ENCODE peak calls at places on chromosomes 5 and 9, in five cellular contexts. G, I, Q, K and R are unnamed samples.

GRCh38 chr5:141681695-141682641 is at the start of gene ARAP3:
- DNase-seq in G (peak), K (peak), Q (peak), I (no peak), R (peak)

GRCh38 chr5:113634957-113635356 is 121.5 kb downstream of the YTHDC2 start:
- DNase-seq in Q (no peak), K (no peak), G (no peak), I (no peak), R (no peak)

GRCh38 chr5:54443264-54443663 is 12.2 kb upstream of the HSPB3 start:
- DNase-seq in I (no peak), Q (peak), G (peak), K (peak), R (peak)

GRCh38 chr9:64773491-64773931 is 511.5 kb downstream of the FOXD4L5 start:
- DNase-seq in G (no peak), K (no peak), I (no peak), Q (no peak), R (peak)

GRCh38 chr9:118829334-118829733 is 539.9 kb downstream of the BRINP1 start:
- DNase-seq in K (no peak), G (no peak), I (no peak), Q (no peak), R (peak)

GRCh38 chr9:3446313-3446712 is 79.5 kb downstream of the RFX3 start:
- DNase-seq in I (no peak), G (no peak), K (no peak), Q (no peak), R (no peak)

GRCh38 chr5:159965031-159965837 is 43.7 kb upstream of the TTC1 start:
- DNase-seq in I (no peak), K (peak), G (peak), Q (peak), R (peak)

GRCh38 chr5:169545762-169546161 is 37.8 kb upstream of the SPDL1 start:
- DNase-seq in I (no peak), G (no peak), Q (no peak), K (peak), R (no peak)

GRCh38 chr9:764105-764524 is 77.4 kb upstream of the DMRT1 start:
- DNase-seq in G (peak), I (no peak), K (peak), Q (peak), R (peak)